ENCODE peak calls at places on chromosomes 5 and 9, in six cellular contexts. V is H54; Q is activated naive CD4-positive, alpha-beta T cell; P is T-cell; M is WTC11; K is SW480. F is an unnamed sample.

GRCh38 chr9:90022474-90022873 is 417.7 kb downstream of the GADD45G start:
- DNase-seq in V (no peak), Q (no peak), P (no peak), M (no peak), K (peak), F (no peak)

GRCh38 chr9:99093492-99093791 is 11.5 kb upstream of the TGFBR1 start:
- DNase-seq in V (no peak), Q (no peak), P (no peak), M (no peak), K (no peak), F (no peak)

GRCh38 chr5:32805966-32806626 is 95.0 kb downstream of the NPR3 start:
- DNase-seq in V (peak), Q (no peak), P (no peak), M (no peak), K (no peak), F (no peak)

GRCh38 chr5:98772415-98773213 is 849 bp upstream of the RGMB start:
- DNase-seq in V (no peak), Q (peak), P (peak), M (peak), K (peak), F (no peak)

GRCh38 chr5:161946911-161947310 is 99.0 kb downstream of the GABRA1 start:
- DNase-seq in V (no peak), Q (no peak), P (no peak), M (no peak), K (no peak), F (no peak)

GRCh38 chr9:108838017-108838416 is 17.8 kb downstream of the ACTL7B start:
- DNase-seq in V (no peak), Q (no peak), P (no peak), M (no peak), K (no peak), F (no peak)

GRCh38 chr5:14059810-14060209 is 83.3 kb upstream of the TRIO start:
- DNase-seq in V (no peak), Q (no peak), P (no peak), M (no peak), K (no peak), F (no peak)

GRCh38 chr5:153632748-153633290 is 142.3 kb downstream of the GRIA1 start:
- DNase-seq in V (peak), Q (no peak), P (no peak), M (no peak), K (no peak), F (no peak)

GRCh38 chr5:17257705-17258273 is 40.4 kb downstream of the BASP1 start:
- DNase-seq in V (no peak), Q (no peak), P (no peak), M (no peak), K (no peak), F (no peak)

GRCh38 chr5:75756991-75757390 is 39.8 kb upstream of the POC5 start:
- DNase-seq in V (no peak), Q (no peak), P (no peak), M (no peak), K (no peak), F (no peak)

GRCh38 chr5:124979174-124979573 is 232.7 kb upstream of the ZNF608 start:
- DNase-seq in V (no peak), Q (no peak), P (no peak), M (peak), K (no peak), F (no peak)